ENCODE peak calls at places on chromosomes 4 and X, in eight cellular contexts. C is naive thymus-derived CD4-positive, alpha-beta T cell; O is dorsolateral prefrontal cortex; D is AML-193; T is EL; H is activated CD4-positive, alpha-beta T cell treated with anti-CD3 and anti-CD28 coated beads, Interleukin-2, amount 10 ng/mL, durations not matched to agents 24 days and 14 days; A is stimulated activated CD4-positive, alpha-beta T cell treated with anti-CD3 and anti-CD28 coated beads, Interleukin-4, amount 100 ng/mL, for 4 hours; L is GM19239. E is an unnamed sample.

GRCh38 chr4:176668324-176668723 is 124.4 kb downstream of the VEGFC start:
- DNase-seq in C (no peak), O (no peak), D (no peak), T (no peak), H (no peak), A (no peak), L (no peak), E (no peak)

GRCh38 chrX:14676431-14676830 is 147.1 kb downstream of the GLRA2 start:
- DNase-seq in C (no peak), O (no peak), D (no peak), T (peak), H (no peak), A (no peak), L (no peak), E (no peak)

GRCh38 chrX:35680940-35681346 is 117.2 kb upstream of the MAGEB16 start:
- DNase-seq in C (no peak), O (no peak), D (no peak), T (no peak), H (no peak), A (no peak), L (no peak), E (no peak)

GRCh38 chr4:74037076-74037475 is 1.4 kb downstream of the CXCL3 start:
- DNase-seq in C (no peak), O (no peak), D (no peak), T (no peak), H (no peak), A (no peak), L (no peak), E (no peak)

GRCh38 chr4:98568896-98569663 is 89.3 kb downstream of the TSPAN5 start:
- DNase-seq in C (no peak), O (no peak), D (no peak), T (peak), H (no peak), A (no peak), L (no peak), E (no peak)

GRCh38 chr4:124530464-124531077 is 182.0 kb downstream of the ANKRD50 start:
- DNase-seq in C (no peak), O (no peak), D (no peak), T (peak), H (no peak), A (no peak), L (no peak), E (no peak)

GRCh38 chrX:149453030-149453429 is 52.1 kb downstream of the IDS start:
- DNase-seq in C (no peak), O (no peak), D (no peak), T (peak), H (no peak), A (no peak), L (no peak), E (no peak)

GRCh38 chr4:139550724-139551429 is 5.1 kb downstream of the SETD7 start:
- DNase-seq in C (no peak), O (no peak), D (no peak), T (no peak), H (no peak), A (no peak), L (no peak), E (no peak)

GRCh38 chr4:148071009-148071408 is 339.1 kb downstream of the ARHGAP10 start:
- DNase-seq in C (no peak), O (no peak), D (no peak), T (no peak), H (no peak), A (no peak), L (no peak), E (no peak)

GRCh38 chrX:17597836-17598434 is 139.4 kb upstream of the SCML1 start:
- DNase-seq in C (no peak), O (no peak), D (no peak), T (no peak), H (no peak), A (no peak), L (no peak), E (no peak)

GRCh38 chr4:105158837-105159236 is 12.2 kb downstream of the TET2 start:
- DNase-seq in C (no peak), O (no peak), D (no peak), T (no peak), H (peak), A (no peak), L (no peak), E (no peak)

GRCh38 chrX:1442016-1442665 is 10.6 kb downstream of the ASMTL start:
- DNase-seq in C (no peak), O (peak), D (no peak), T (no peak), H (peak), A (no peak), L (no peak), E (no peak)

GRCh38 chrX:36974896-36975295 is 33.3 kb upstream of the FAM47C start:
- DNase-seq in C (no peak), O (no peak), D (no peak), T (no peak), H (no peak), A (no peak), L (no peak), E (no peak)

GRCh38 chr4:109164011-109164410 is 138.4 kb downstream of the COL25A1 start:
- DNase-seq in C (no peak), O (no peak), D (no peak), T (peak), H (no peak), A (no peak), L (no peak), E (no peak)

GRCh38 chr4:139872274-139872673 is 206.7 kb downstream of the MGST2 start:
- DNase-seq in C (no peak), O (no peak), D (peak), T (peak), H (no peak), A (no peak), L (no peak), E (no peak)

GRCh38 chr4:9919047-9919446 is 102.2 kb downstream of the SLC2A9 start:
- DNase-seq in C (no peak), O (no peak), D (no peak), T (no peak), H (no peak), A (no peak), L (no peak), E (no peak)

GRCh38 chr4:108940086-108941033 is 177.5 kb upstream of the ETNPPL start:
- DNase-seq in C (no peak), O (no peak), D (no peak), T (no peak), H (no peak), A (no peak), L (no peak), E (no peak)

GRCh38 chrX:11386001-11386523 is 92.8 kb downstream of the AMELX start:
- DNase-seq in C (no peak), O (no peak), D (no peak), T (peak), H (no peak), A (no peak), L (no peak), E (no peak)

GRCh38 chr4:170591076-170591475 is 501.3 kb upstream of the AADAT start:
- DNase-seq in C (no peak), O (no peak), D (no peak), T (no peak), H (no peak), A (no peak), L (no peak), E (no peak)

GRCh38 chr4:74205559-74205958 is 47.6 kb downstream of the MTHFD2L start:
- DNase-seq in C (no peak), O (no peak), D (no peak), T (no peak), H (no peak), A (no peak), L (no peak), E (no peak)

GRCh38 chrX:11265352-11265751 is 27.9 kb upstream of the AMELX start:
- DNase-seq in C (no peak), O (no peak), D (no peak), T (no peak), H (no peak), A (no peak), L (no peak), E (no peak)

GRCh38 chr4:65670331-65671031 is at the start of gene EPHA5:
- DNase-seq in C (no peak), O (peak), D (no peak), T (peak), H (peak), A (no peak), L (no peak), E (no peak)

GRCh38 chrX:111719426-111720210 is 38.6 kb downstream of the ALG13 start:
- DNase-seq in C (no peak), O (no peak), D (no peak), T (no peak), H (no peak), A (no peak), L (no peak), E (no peak)

GRCh38 chr4:24897639-24898038 is 15.2 kb downstream of the CCDC149 start:
- DNase-seq in C (no peak), O (no peak), D (no peak), T (no peak), H (no peak), A (no peak), L (no peak), E (no peak)

GRCh38 chr4:31104033-31104432 is 383.9 kb downstream of the PCDH7 start:
- DNase-seq in C (no peak), O (no peak), D (no peak), T (no peak), H (no peak), A (no peak), L (no peak), E (no peak)

GRCh38 chr4:77193511-77194236 is 36.7 kb downstream of the CCNG2 start:
- DNase-seq in C (peak), O (no peak), D (peak), T (no peak), H (peak), A (peak), L (peak), E (peak)

GRCh38 chrX:31932769-31933168 is 860.9 kb upstream of the FTHL17 start:
- DNase-seq in C (no peak), O (no peak), D (no peak), T (no peak), H (no peak), A (no peak), L (no peak), E (no peak)

GRCh38 chrX:68461541-68461940 is 28.2 kb upstream of the OPHN1 start:
- DNase-seq in C (no peak), O (no peak), D (no peak), T (no peak), H (no peak), A (no peak), L (no peak), E (no peak)

GRCh38 chrX:132564026-132564425 is 75.2 kb upstream of the MBNL3 start:
- DNase-seq in C (no peak), O (no peak), D (no peak), T (no peak), H (no peak), A (no peak), L (no peak), E (no peak)

GRCh38 chrX:153032397-153033118 is 23.7 kb upstream of the PNMA3 start:
- DNase-seq in C (peak), O (peak), D (peak), T (peak), H (peak), A (peak), L (peak), E (peak)

GRCh38 chr4:6591781-6592180 is 16.8 kb downstream of the MAN2B2 start:
- DNase-seq in C (no peak), O (no peak), D (no peak), T (no peak), H (no peak), A (no peak), L (no peak), E (no peak)

GRCh38 chr4:85932371-85933305 is 427.2 kb downstream of the MAPK10 start:
- DNase-seq in C (no peak), O (no peak), D (no peak), T (peak), H (no peak), A (no peak), L (no peak), E (no peak)

E was measured in T-helper 22 cell.